ENCODE peak calls at places on chromosomes 16 and 17, in four cellular contexts. O is adrenal gland, U is gastrocnemius medialis, B is A549. A is an unnamed sample.
A peak's percentile ranks its signal among the peaks of the same experiment; 100 is the strongest.

GRCh38 chr16:46974352-46974751 is 878 bp upstream of the DNAJA2 start:
- DNase-seq in B (peak; percentile 47), O (no peak), U (no peak), A (peak; percentile 68)

GRCh38 chr16:19005561-19006445 is 22.1 kb downstream of the TMC7 start:
- DNase-seq in B (peak; percentile 76), O (no peak), U (peak; percentile 40), A (peak; percentile 90)

GRCh38 chr17:1583569-1583968 is 21.0 kb upstream of the PITPNA start:
- DNase-seq in B (no peak), U (no peak), O (no peak), A (no peak)

GRCh38 chr16:12664334-12664733 is 139.4 kb downstream of the CPPED1 start:
- DNase-seq in O (no peak), B (no peak), U (no peak), A (no peak)

GRCh38 chr17:49434821-49435581 is 20.3 kb upstream of the PHB1 start:
- DNase-seq in U (peak; percentile 31), O (peak; percentile 61), B (peak; percentile 73), A (no peak)

GRCh38 chr16:11431915-11432465 is 86.7 kb downstream of the RMI2 start:
- DNase-seq in U (no peak), O (no peak), B (no peak), A (no peak)

GRCh38 chr16:83199012-83199411 is 572.2 kb downstream of the CDH13 start:
- DNase-seq in B (no peak), O (no peak), U (no peak), A (no peak)

GRCh38 chr16:51710186-51710585 is 559.1 kb upstream of the SALL1 start:
- DNase-seq in U (no peak), B (no peak), O (no peak), A (no peak)

GRCh38 chr17:80236911-80237310 is 16.7 kb downstream of the SLC26A11 start:
- DNase-seq in B (no peak), O (no peak), U (no peak), A (no peak)

GRCh38 chr17:79804856-79805696 is 8.2 kb upstream of the CBX8 start:
- DNase-seq in B (no peak), O (no peak), U (no peak), A (no peak)

GRCh38 chr17:20114466-20114865 is 105.3 kb downstream of the SPECC1 start:
- DNase-seq in O (no peak), U (no peak), B (no peak), A (no peak)

GRCh38 chr17:47946929-47947397 is 5.6 kb downstream of the PNPO start:
- DNase-seq in B (peak; percentile 92), O (peak; percentile 88), U (peak; percentile 77), A (peak; percentile 66)

GRCh38 chr16:65229191-65229662 is 107.4 kb upstream of the CDH11 start:
- DNase-seq in O (no peak), B (no peak), U (no peak), A (no peak)

GRCh38 chr17:68301438-68301959 is 10.2 kb downstream of the ARSG start:
- DNase-seq in U (no peak), O (no peak), B (no peak), A (no peak)

GRCh38 chr16:87939562-87940423 is 3.5 kb upstream of the CA5A start:
- DNase-seq in B (no peak), U (no peak), O (no peak), A (no peak)

GRCh38 chr17:78284146-78284545 is 52.7 kb downstream of the TMEM235 start:
- DNase-seq in O (no peak), U (no peak), B (peak; percentile 79), A (no peak)

GRCh38 chr17:48427598-48427997 is 2.4 kb downstream of the SKAP1 start:
- DNase-seq in U (no peak), B (no peak), O (no peak), A (no peak)

GRCh38 chr17:75346906-75347305 is 57.7 kb upstream of the SLC25A19 start:
- DNase-seq in U (no peak), B (no peak), O (no peak), A (no peak)

GRCh38 chr17:73575470-73576235 is 68.6 kb downstream of the SDK2 start:
- DNase-seq in O (no peak), B (no peak), U (no peak), A (no peak)

GRCh38 chr17:77572851-77573250 is 385.7 kb upstream of the TNRC6C start:
- DNase-seq in O (no peak), B (no peak), U (no peak), A (no peak)

GRCh38 chr16:74249281-74249680 is 47.3 kb upstream of the PSMD7 start:
- DNase-seq in U (no peak), B (no peak), O (no peak), A (no peak)

GRCh38 chr16:89583895-89584644 is 8.5 kb downstream of the CPNE7 start:
- DNase-seq in O (no peak), U (no peak), B (no peak), A (no peak)

GRCh38 chr16:89582614-89583196 is 7.1 kb downstream of the CPNE7 start:
- DNase-seq in O (no peak), B (no peak), U (no peak), A (no peak)

GRCh38 chr16:89581861-89582563 is 6.5 kb downstream of the CPNE7 start:
- DNase-seq in O (no peak), B (peak; percentile 43), U (no peak), A (no peak)

GRCh38 chr16:89584768-89585549 is 9.4 kb downstream of the CPNE7 start:
- DNase-seq in B (no peak), O (no peak), U (no peak), A (no peak)

GRCh38 chr16:89583197-89583894 is 7.8 kb downstream of the CPNE7 start:
- DNase-seq in O (no peak), B (no peak), U (no peak), A (no peak)
- H3K4me3 ChIP-seq in O (no peak overlapping the region), B (no peak overlapping the region), U (no peak overlapping the region), A (no peak overlapping the region)

DNA sequence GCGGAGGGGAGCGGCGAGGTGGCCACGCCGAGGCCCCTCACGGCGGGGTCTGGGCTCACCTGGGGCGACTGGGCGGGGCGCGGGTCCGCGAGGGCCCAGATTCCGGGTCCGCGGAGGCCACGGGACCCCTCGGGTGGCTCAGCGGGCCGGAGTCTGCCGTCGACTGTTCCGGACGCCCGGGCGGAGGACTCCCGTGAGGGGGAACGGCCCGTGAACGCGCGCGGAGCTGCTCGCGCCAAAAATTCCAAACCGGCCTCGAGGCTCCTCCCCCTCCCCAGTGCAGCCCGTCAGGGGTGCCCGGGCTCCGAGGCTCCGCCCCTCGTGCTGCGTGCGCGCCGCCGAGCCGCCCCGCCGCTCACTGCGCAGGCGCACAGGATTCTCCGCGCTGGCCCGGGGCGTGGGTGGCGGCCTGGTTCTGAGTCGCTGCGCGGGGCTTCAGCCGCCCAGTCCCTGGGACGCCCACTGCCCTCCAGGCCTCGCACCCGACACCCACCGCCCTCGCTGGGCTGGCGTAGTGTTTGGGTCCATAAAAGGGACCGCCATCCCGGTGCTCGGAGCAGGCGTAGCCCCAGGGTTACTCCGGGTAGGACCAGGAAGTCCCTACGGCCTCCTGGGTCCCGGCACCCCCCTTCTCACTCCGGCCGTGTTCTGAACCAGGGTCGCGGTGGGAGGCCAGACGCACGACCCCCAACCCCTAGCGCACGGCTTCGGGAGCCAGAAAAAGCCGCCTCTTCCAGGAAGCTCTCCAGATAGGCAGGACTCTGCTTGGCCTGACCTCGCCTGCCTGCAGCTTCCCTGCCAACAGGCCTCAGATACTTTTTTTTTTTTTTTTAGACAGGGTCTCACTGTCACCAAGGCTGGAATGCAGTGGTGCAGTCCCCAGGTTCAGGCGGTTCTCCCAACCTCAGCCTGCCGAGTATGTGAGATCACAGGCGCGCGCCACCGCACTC is at the start of gene PKMYT1:
- DNase-seq in U (peak; percentile 82), O (peak; percentile 90), B (peak; percentile 85), A (peak; percentile 98)
- TF ChIP-seq POLR2A in U (peak; percentile 73), O (peak; percentile 87), B (peak; percentile 92), A (no peak)

GRCh38 chr17:41775394-41776226 is 10.9 kb downstream of the JUP start:
- DNase-seq in U (peak; percentile 84), B (peak; percentile 81), O (no peak), A (no peak)
- H3K4me3 ChIP-seq in U (no peak overlapping the region), B (no peak overlapping the region), O (no peak overlapping the region), A (no peak overlapping the region)

GRCh38 chr17:10790491-10791401 is 13.2 kb downstream of the TMEM238L start:
- DNase-seq in B (no peak), O (peak; percentile 56), U (no peak), A (no peak)
- TF ChIP-seq POLR2A in B (no peak), O (no peak), U (no peak), A (no peak)

A was measured in lower leg skin.